ENCODE peak calls at places on chromosomes 3 and 15, in five cellular contexts. J is uterus, E is adrenal gland, L is tibial nerve, M is IMR-90. W is an unnamed sample.
A peak's percentile ranks its signal among the peaks of the same experiment; 100 is the strongest.

GRCh38 chr3:140972833-140973232 is 31.2 kb downstream of the SLC25A36 start:
- DNase-seq in J (no peak), E (no peak), L (no peak), M (peak; percentile 26), W (no peak)

GRCh38 chr3:65318231-65318630 is 630.4 kb upstream of the ADAMTS9 start:
- DNase-seq in J (no peak), E (no peak), L (no peak), M (no peak), W (no peak)

GRCh38 chr15:28001641-28002040 is 97.5 kb downstream of the OCA2 start:
- DNase-seq in J (no peak), E (no peak), L (no peak), M (no peak), W (no peak)

GRCh38 chr3:67198374-67198773 is 200.3 kb downstream of the KBTBD8 start:
- DNase-seq in J (no peak), E (no peak), L (no peak), M (no peak), W (no peak)

GRCh38 chr3:108983051-108983450 is 29.4 kb upstream of the GUCA1C start:
- DNase-seq in J (no peak), E (no peak), L (no peak), M (no peak), W (no peak)

GRCh38 chr3:186648851-186649250 is 8.7 kb downstream of the FETUB start:
- DNase-seq in J (no peak), E (no peak), L (no peak), M (no peak), W (no peak)

GRCh38 chr3:180913582-180914404 is 1.3 kb downstream of the FXR1 start:
- DNase-seq in J (no peak), E (no peak), L (no peak), M (peak; percentile 58), W (no peak)

GRCh38 chr15:87032291-87032690 is 952.6 kb downstream of the AGBL1 start:
- DNase-seq in J (no peak), E (no peak), L (no peak), M (no peak), W (no peak)

GRCh38 chr15:92391640-92392039 is 2.0 kb upstream of the ST8SIA2 start:
- DNase-seq in J (no peak), E (no peak), L (no peak), M (peak; percentile 1), W (no peak)

GRCh38 chr15:68586274-68586961 is 7.6 kb downstream of the CORO2B start:
- DNase-seq in J (peak; percentile 55), E (no peak), L (no peak), M (peak; percentile 93), W (peak; percentile 7)

GRCh38 chr15:40746916-40747418 is 8.1 kb downstream of the RMDN3 start:
- DNase-seq in J (no peak), E (no peak), L (no peak), M (peak; percentile 40), W (no peak)

GRCh38 chr3:13544951-13545651 is 3.8 kb upstream of the FBLN2 start:
- DNase-seq in J (no peak), E (no peak), L (no peak), M (no peak), W (no peak)

GRCh38 chr3:126464093-126464492 is 11.6 kb downstream of the ZXDC start:
- DNase-seq in J (peak; percentile 2), E (no peak), L (no peak), M (no peak), W (no peak)

DNA sequence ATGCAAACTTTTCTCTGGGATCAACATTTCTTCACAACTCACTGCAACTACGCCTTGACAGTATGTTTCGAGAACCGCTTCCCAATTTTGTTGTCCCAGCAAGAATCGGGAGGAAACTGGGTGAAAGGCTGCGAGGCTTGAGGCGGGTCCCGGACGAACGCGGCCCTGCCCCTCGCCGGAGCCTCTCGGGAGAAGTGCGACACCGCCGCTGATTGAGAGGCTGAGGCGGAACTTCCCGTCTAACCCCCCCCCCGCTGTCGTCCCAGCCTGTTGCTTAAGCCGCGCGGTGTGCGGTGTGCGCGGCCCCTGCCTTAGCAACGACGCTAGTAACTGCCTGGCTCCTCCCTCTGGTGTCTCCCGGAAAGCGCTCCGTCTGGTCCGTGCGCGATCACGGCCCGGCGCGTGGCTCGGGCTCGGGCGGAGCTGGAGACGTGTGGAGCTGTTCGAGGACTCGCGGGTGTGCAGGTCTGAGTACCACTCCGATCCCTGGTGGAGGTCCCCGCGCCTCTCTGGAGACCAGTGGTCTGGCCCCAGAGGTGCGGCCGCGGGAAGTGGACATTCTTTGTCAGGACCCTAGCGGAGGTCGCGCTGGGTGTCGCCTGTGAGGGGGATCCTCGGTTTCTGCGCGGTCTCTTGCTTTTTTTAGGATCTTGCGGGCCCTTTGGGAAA is at the start of the genes DTWD1 and FAM227B:
- DNase-seq in J (peak; percentile 97), E (peak; percentile 98), L (peak; percentile 92), M (peak; percentile 98), W (peak; percentile 98)
- TF ChIP-seq POLR2A in J (peak; percentile 76), E (peak; percentile 92), L (peak; percentile 93), M (peak; percentile 92), W (peak; percentile 92)

GRCh38 chr3:113531826-113532697 is at the start of gene SIDT1:
- DNase-seq in J (peak; percentile 26), E (peak; percentile 32), L (no peak), M (no peak), W (peak; percentile 71)

GRCh38 chr3:113534365-113534764 is 2.0 kb downstream of the SIDT1 start:
- DNase-seq in J (no peak), E (no peak), L (no peak), M (no peak), W (no peak)

GRCh38 chr3:113533534-113533892 is 1.2 kb downstream of the SIDT1 start:
- DNase-seq in J (no peak), E (no peak), L (no peak), M (no peak), W (no peak)

GRCh38 chr3:113535898-113536297 is 3.5 kb downstream of the SIDT1 start:
- DNase-seq in J (no peak), E (no peak), L (no peak), M (no peak), W (no peak)

DNA sequence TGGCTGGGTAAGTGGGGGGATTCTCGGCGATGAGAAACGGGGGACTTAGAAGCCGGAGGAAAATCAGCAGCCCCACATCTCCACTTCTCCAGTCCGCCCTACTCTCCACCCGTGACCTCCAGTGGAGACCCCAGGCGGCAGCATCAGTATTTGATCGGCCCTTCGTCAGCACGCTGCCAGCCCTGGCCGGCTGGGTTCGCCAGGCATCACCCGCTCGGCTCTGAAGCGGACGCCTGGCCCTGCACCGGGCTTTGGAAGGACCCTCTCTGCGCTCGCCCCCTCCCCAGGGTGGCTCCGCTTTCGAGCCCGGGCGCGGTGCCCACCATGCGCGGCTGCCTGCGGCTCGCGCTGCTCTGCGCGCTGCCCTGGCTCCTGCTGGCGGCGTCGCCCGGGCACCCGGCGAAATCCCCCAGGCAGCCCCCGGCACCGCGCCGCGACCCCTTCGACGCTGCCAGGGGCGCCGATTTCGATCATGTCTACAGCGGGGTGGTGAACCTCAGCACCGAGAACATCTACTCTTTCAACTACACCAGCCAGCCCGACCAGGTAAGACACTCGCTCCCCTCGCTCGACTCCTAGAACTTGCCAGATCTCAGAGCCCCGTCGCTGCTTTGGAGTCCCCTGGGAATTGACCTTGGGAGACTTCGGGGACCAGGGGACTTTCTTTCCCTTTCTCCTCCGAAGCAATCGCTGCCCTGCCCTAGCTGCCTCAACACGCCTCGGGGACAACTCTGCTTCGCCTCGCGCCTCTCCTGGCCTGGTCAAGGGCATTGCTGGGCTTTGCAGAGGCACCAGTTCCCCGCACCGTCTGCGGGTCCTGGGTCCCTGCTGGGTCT is 561 bp downstream of the SIDT1 start:
- DNase-seq in J (no peak), E (peak; percentile 31), L (no peak), M (no peak), W (peak; percentile 36)
- H3K27ac ChIP-seq in J (peak overlapping the region; percentile 16), E (peak overlapping the region; percentile 66), L (no peak overlapping the region), M (no peak overlapping the region), W (peak overlapping the region; percentile 64)

GRCh38 chr15:66840615-66841014 is 138.6 kb downstream of the SMAD6 start:
- DNase-seq in J (no peak), E (no peak), L (no peak), M (no peak), W (no peak)

GRCh38 chr15:66843581-66843980 is 141.5 kb downstream of the SMAD6 start:
- DNase-seq in J (no peak), E (no peak), L (no peak), M (no peak), W (no peak)

GRCh38 chr15:66844041-66844746 is 142.2 kb downstream of the SMAD6 start:
- DNase-seq in J (no peak), E (no peak), L (no peak), M (no peak), W (no peak)

GRCh38 chr15:66842710-66843441 is 140.8 kb downstream of the SMAD6 start:
- DNase-seq in J (peak; percentile 77), E (peak; percentile 87), L (peak; percentile 67), M (peak; percentile 59), W (peak; percentile 80)

DNA sequence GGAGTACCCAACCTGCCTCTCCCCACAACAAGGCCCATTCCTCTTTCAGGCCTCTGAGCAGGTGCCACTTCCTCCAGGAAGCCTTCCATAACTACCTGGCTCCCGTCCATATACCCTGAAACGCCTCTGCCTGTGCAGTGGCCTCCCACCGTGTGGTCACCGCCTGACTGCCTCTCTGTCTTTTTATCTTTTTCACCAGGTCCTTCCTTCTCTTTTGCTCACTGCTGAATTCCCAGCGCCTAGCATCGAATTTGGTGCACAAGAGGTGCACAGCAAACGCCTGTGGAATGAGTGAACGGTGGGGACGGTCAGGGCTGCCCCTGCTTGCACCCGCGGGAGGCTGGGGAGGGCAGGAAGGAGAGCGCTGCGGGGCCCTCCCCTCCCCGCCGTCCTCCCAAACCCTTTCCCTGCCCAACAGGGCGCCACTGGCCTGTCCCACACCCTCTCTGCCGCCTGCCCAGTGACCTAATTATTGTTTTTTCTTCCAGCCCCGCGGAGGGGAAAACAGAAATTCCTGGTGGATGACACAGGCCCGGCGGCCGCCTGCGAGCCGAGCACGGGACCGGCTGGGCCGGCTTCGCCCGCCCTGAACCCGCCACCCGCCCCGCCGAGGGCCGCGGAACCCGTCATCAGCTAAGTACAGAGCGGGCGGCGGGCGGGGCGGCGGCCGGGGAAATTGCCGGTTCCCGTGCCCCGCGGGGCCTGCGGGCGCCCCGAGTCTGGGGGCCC is 140.1 kb downstream of the SMAD6 start:
- DNase-seq in J (peak; percentile 91), E (peak; percentile 91), L (peak; percentile 79), M (peak; percentile 89), W (peak; percentile 89)
- TF ChIP-seq POLR2A in J (peak; percentile 57), E (peak; percentile 79), L (peak; percentile 41), M (peak; percentile 61), W (peak; percentile 79)

DNA sequence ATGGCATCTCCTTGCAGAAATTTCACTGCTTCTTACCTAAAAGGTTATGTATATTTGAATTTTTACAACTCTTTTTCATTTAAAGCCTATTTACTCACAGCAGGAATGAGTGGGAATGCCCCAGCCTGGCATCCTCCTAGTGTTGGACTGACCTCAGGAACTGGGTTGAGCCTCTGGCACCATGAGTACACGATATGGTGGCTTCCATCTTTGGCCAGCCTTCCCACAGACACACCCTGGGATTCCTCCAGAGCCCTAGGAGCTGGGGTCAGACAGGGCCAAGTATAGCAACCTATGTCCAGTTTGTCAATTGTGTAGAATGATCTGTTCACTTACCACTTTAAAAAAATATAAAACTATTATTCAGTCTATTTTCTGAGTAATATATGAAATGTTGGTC is 57.2 kb upstream of the HEG1 start:
- DNase-seq in J (no peak), E (no peak), L (no peak), M (no peak), W (no peak)
- H3K27ac ChIP-seq in J (no peak overlapping the region), E (no peak overlapping the region), L (no peak overlapping the region), M (no peak overlapping the region), W (no peak overlapping the region)